ENCODE peak calls at places on chromosomes 5 and 9, in five cellular contexts. One of them, this sample, is unnamed.

GRCh38 chr9:13141629-13142028 is 137.9 kb downstream of the MPDZ start:
- DNase-seq in renal cortical epithelial cell: no peak
- DNase-seq in stimulated activated CD4-positive, alpha-beta T cell treated with anti-CD3 and anti-CD28 coated beads, Interleukin-15, amount 100 ng/mL, for 1 hour: no peak
- DNase-seq in hypothalamus: no peak
- DNase-seq in HTR-8/SVneo: peak
- DNase-seq in this sample: no peak

GRCh38 chr9:93683331-93684134 is 107.1 kb downstream of the PHF2 start:
- DNase-seq in HTR-8/SVneo: no peak
- DNase-seq in hypothalamus: no peak
- DNase-seq in stimulated activated CD4-positive, alpha-beta T cell treated with anti-CD3 and anti-CD28 coated beads, Interleukin-15, amount 100 ng/mL, for 1 hour: no peak
- DNase-seq in renal cortical epithelial cell: no peak
- DNase-seq in this sample: no peak

GRCh38 chr5:109053995-109054417 is 306.3 kb downstream of the FER start:
- DNase-seq in HTR-8/SVneo: no peak
- DNase-seq in stimulated activated CD4-positive, alpha-beta T cell treated with anti-CD3 and anti-CD28 coated beads, Interleukin-15, amount 100 ng/mL, for 1 hour: no peak
- DNase-seq in hypothalamus: no peak
- DNase-seq in renal cortical epithelial cell: peak
- DNase-seq in this sample: no peak

GRCh38 chr5:172659909-172660628 is 19.0 kb downstream of the NEURL1B start:
- DNase-seq in stimulated activated CD4-positive, alpha-beta T cell treated with anti-CD3 and anti-CD28 coated beads, Interleukin-15, amount 100 ng/mL, for 1 hour: no peak
- DNase-seq in HTR-8/SVneo: peak
- DNase-seq in renal cortical epithelial cell: no peak
- DNase-seq in hypothalamus: peak
- DNase-seq in this sample: no peak

GRCh38 chr5:170572453-170572852 is 68.6 kb downstream of the KCNIP1 start:
- DNase-seq in hypothalamus: no peak
- DNase-seq in renal cortical epithelial cell: peak
- DNase-seq in stimulated activated CD4-positive, alpha-beta T cell treated with anti-CD3 and anti-CD28 coated beads, Interleukin-15, amount 100 ng/mL, for 1 hour: peak
- DNase-seq in HTR-8/SVneo: no peak
- DNase-seq in this sample: no peak

GRCh38 chr5:96292582-96293247 is 140.3 kb downstream of the PCSK1 start:
- DNase-seq in HTR-8/SVneo: no peak
- DNase-seq in renal cortical epithelial cell: no peak
- DNase-seq in stimulated activated CD4-positive, alpha-beta T cell treated with anti-CD3 and anti-CD28 coated beads, Interleukin-15, amount 100 ng/mL, for 1 hour: no peak
- DNase-seq in hypothalamus: no peak
- DNase-seq in this sample: no peak

GRCh38 chr5:78268361-78268760 is 26.1 kb downstream of the AP3B1 start:
- DNase-seq in stimulated activated CD4-positive, alpha-beta T cell treated with anti-CD3 and anti-CD28 coated beads, Interleukin-15, amount 100 ng/mL, for 1 hour: no peak
- DNase-seq in hypothalamus: no peak
- DNase-seq in renal cortical epithelial cell: no peak
- DNase-seq in HTR-8/SVneo: no peak
- DNase-seq in this sample: no peak

GRCh38 chr5:141692919-141693848 is 11.2 kb upstream of the ARAP3 start:
- DNase-seq in HTR-8/SVneo: no peak
- DNase-seq in renal cortical epithelial cell: no peak
- DNase-seq in stimulated activated CD4-positive, alpha-beta T cell treated with anti-CD3 and anti-CD28 coated beads, Interleukin-15, amount 100 ng/mL, for 1 hour: peak
- DNase-seq in hypothalamus: no peak
- DNase-seq in this sample: no peak